ENCODE peak calls at places on chromosome 6, in four cellular contexts. U is H1, A is GM12878, D is HepG2. K is an unnamed sample.

GRCh38 chr6:151255811-151256210 is 16.0 kb downstream of the AKAP12 start:
- DNase-seq in U (no peak), D (no peak), A (no peak), K (no peak)

GRCh38 chr6:158471339-158471738 is 88.6 kb upstream of the TMEM181 start:
- DNase-seq in A (no peak), U (no peak), D (no peak), K (no peak)

GRCh38 chr6:128062882-128063603 is 162.2 kb upstream of the THEMIS start:
- DNase-seq in D (peak), A (no peak), U (no peak), K (no peak)

GRCh38 chr6:36114798-36115408 is 15.4 kb upstream of the MAPK13 start:
- DNase-seq in D (no peak), A (peak), U (no peak), K (no peak)

GRCh38 chr6:170222498-170223471 is 68.1 kb downstream of the DLL1 start:
- DNase-seq in D (no peak), U (peak), A (no peak), K (no peak)

GRCh38 chr6:35470663-35471120 is 2.5 kb downstream of the RPL10A start:
- DNase-seq in U (no peak), A (no peak), D (no peak), K (no peak)

GRCh38 chr6:152459245-152459644 is 177.9 kb downstream of the SYNE1 start:
- DNase-seq in U (no peak), D (no peak), A (no peak), K (no peak)

GRCh38 chr6:140069576-140069975 is 695.1 kb upstream of the CITED2 start:
- DNase-seq in D (no peak), U (no peak), A (no peak), K (no peak)

GRCh38 chr6:98054453-98054852 is 771.4 kb upstream of the MMS22L start:
- DNase-seq in D (no peak), U (no peak), A (no peak), K (no peak)

GRCh38 chr6:53924821-53925422 is 130.1 kb downstream of the LRRC1 start:
- DNase-seq in A (no peak), D (no peak), U (no peak), K (no peak)

GRCh38 chr6:52233975-52234823 is 10.1 kb downstream of the IL17F start:
- DNase-seq in D (peak), A (no peak), U (peak), K (no peak)

GRCh38 chr6:125201961-125202729 is 48.6 kb downstream of the TPD52L1 start:
- DNase-seq in D (no peak), U (no peak), A (no peak), K (no peak)

GRCh38 chr6:56984374-56984773 is 29.5 kb downstream of the BEND6 start:
- DNase-seq in D (no peak), U (no peak), A (no peak), K (no peak)

GRCh38 chr6:89204096-89204495 is 13.1 kb downstream of the GABRR1 start:
- DNase-seq in U (no peak), A (no peak), D (no peak), K (no peak)

GRCh38 chr6:105593056-105593455 is 190.2 kb upstream of the PREP start:
- DNase-seq in D (no peak), A (no peak), U (no peak), K (no peak)

GRCh38 chr6:37878150-37878710 is 58.7 kb downstream of the ZFAND3 start:
- DNase-seq in D (no peak), U (no peak), A (no peak), K (no peak)

GRCh38 chr6:92354270-92354831 is 1065.0 kb downstream of the EPHA7 start:
- DNase-seq in A (no peak), U (no peak), D (no peak), K (no peak)

GRCh38 chr6:130163261-130163660 is 59.5 kb downstream of the SAMD3 start:
- DNase-seq in D (no peak), U (no peak), A (no peak), K (no peak)

GRCh38 chr6:131937703-131938631 is 13.2 kb downstream of the CCN2 start:
- DNase-seq in D (peak), U (no peak), A (no peak), K (no peak)

DNA sequence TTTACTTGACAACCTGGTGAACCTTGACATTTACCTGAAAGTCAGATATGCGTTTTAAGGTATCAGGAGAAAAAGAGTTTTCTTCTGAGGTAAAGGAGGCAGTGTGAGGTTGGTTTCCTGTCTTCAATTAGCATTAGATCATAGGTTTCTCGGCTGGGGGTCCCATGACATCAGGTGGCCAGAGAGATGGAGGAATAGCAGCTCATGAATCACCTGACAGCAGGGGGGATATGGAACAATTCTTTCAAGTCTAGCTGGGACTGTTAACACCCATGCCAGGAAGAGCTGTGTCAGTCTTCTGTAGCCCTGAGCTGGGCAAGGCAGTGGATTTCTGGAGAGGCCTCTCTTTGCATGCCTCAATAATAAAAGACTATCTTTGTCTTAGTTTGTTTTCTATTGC is 108.0 kb upstream of the TMEM170B start:
- DNase-seq in D (no peak), A (no peak), U (no peak), K (no peak)
- TF ChIP-seq TAF1 in D (no peak), A (no peak), U (no peak), K (no peak)

GRCh38 chr6:33779895-33780294 is 9.0 kb downstream of the LEMD2 start:
- DNase-seq in D (no peak), U (no peak), A (no peak), K (no peak)
- TF ChIP-seq TAF1 in D (no peak), U (no peak), A (no peak), K (no peak)

GRCh38 chr6:23081701-23082100 is 512.3 kb downstream of the HDGFL1 start:
- DNase-seq in D (no peak), A (no peak), U (no peak), K (no peak)
- TF ChIP-seq TAF1 in D (no peak), A (no peak), U (no peak), K (no peak)

DNA sequence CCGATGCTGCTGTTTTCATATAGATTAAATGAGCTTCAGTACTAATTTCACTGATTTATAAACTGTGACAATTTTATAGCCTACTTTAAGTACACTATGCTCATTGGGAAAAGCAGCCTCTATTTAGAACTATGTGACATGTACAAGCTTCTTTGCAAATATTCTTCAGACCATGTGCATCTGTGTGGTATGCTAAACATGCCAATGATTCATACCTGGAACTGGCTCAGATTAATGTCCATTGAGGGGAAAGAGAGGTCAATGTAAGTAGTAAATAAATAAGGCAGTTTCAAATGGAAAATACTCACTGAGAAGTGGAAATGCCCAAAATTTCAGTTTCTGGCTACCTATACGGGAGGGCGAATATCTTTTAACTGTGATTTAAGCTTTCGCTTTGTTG is 777.7 kb downstream of the C6orf118 start:
- DNase-seq in U (no peak), A (no peak), D (no peak), K (no peak)
- TF ChIP-seq TAF1 in U (no peak), A (no peak), D (no peak), K (no peak)